ENCODE peak calls at places on chromosomes 13 and 19, in four cellular contexts. M is heart left ventricle, X is tibial nerve, S is Peyer's patch. K is an unnamed sample. For H3K4me1, the result is how much of the 10 kb centered on the place peaks cover.

GRCh38 chr19:2274937-2275535 is 6.9 kb downstream of the PEAK3 start:
- DNase-seq in M (peak), X (peak), S (peak), K (peak)

GRCh38 chr19:49469828-49470614 is 4.0 kb upstream of the FLT3LG start:
- DNase-seq in M (no peak), X (no peak), S (no peak), K (no peak)

GRCh38 chr13:33849211-33849610 is 31.3 kb downstream of the RFC3 start:
- DNase-seq in M (no peak), X (no peak), S (no peak), K (no peak)

GRCh38 chr19:46537136-46538097 is 41.8 kb upstream of the PNMA8B start:
- DNase-seq in M (no peak), X (peak), S (peak), K (peak)

GRCh38 chr13:67139551-67139950 is 90.6 kb downstream of the PCDH9 start:
- DNase-seq in M (no peak), X (no peak), S (no peak), K (no peak)

GRCh38 chr13:30308548-30308947 is 1.2 kb upstream of the KATNAL1 start:
- DNase-seq in M (no peak), X (no peak), S (no peak), K (no peak)

GRCh38 chr13:38577048-38577447 is 109.8 kb upstream of the FREM2 start:
- DNase-seq in M (no peak), X (no peak), S (no peak), K (no peak)

GRCh38 chr13:30745917-30746686 is 10.8 kb downstream of the ALOX5AP start:
- DNase-seq in M (no peak), X (no peak), S (peak), K (peak)

GRCh38 chr13:47472516-47472915 is 528.6 kb downstream of the SUCLA2 start:
- DNase-seq in M (no peak), X (no peak), S (no peak), K (no peak)

GRCh38 chr13:60990032-60990733 is 425.5 kb downstream of the PCDH20 start:
- DNase-seq in M (no peak), X (no peak), S (no peak), K (peak)

GRCh38 chr19:1249298-1249989 is 1.1 kb downstream of the MIDN start:
- DNase-seq in M (peak), X (peak), S (peak), K (peak)

GRCh38 chr19:44725684-44726083 is 22.8 kb upstream of the BCL3 start:
- DNase-seq in M (peak), X (no peak), S (peak), K (peak)

GRCh38 chr19:50516456-50516855 is 2.7 kb upstream of the ASPDH start:
- DNase-seq in M (no peak), X (no peak), S (no peak), K (no peak)

GRCh38 chr13:25406377-25406776 is 34.6 kb downstream of the ATP8A2 start:
- DNase-seq in M (no peak), X (no peak), S (no peak), K (no peak)

GRCh38 chr13:100506154-100506553 is 82.4 kb downstream of the GGACT start:
- DNase-seq in M (no peak), X (no peak), S (no peak), K (no peak)

GRCh38 chr19:48501446-48501960 is 10.1 kb downstream of the LMTK3 start:
- DNase-seq in M (no peak), X (no peak), S (peak), K (peak)

GRCh38 chr19:33249740-33250366 is 24.2 kb upstream of the SLC7A10 start:
- DNase-seq in M (no peak), X (no peak), S (no peak), K (no peak)

GRCh38 chr19:46015961-46016425 is 6.9 kb downstream of the PGLYRP1 start:
- DNase-seq in M (no peak), X (no peak), S (no peak), K (no peak)

GRCh38 chr13:36533806-36534205 is 101.5 kb downstream of the CCNA1 start:
- DNase-seq in M (no peak), X (no peak), S (no peak), K (no peak)

GRCh38 chr13:62168891-62169290 is 753.2 kb upstream of the PCDH20 start:
- DNase-seq in M (no peak), X (no peak), S (no peak), K (no peak)

GRCh38 chr19:3285647-3286176 is 61.3 kb downstream of the CELF5 start:
- DNase-seq in M (no peak), X (no peak), S (peak), K (no peak)

GRCh38 chr19:18672606-18673337 is 10.7 kb upstream of the CRTC1 start:
- DNase-seq in M (no peak), X (no peak), S (no peak), K (no peak)

GRCh38 chr19:23521471-23521870 is 126.2 kb upstream of the ZNF91 start:
- DNase-seq in M (no peak), X (no peak), S (no peak), K (no peak)

GRCh38 chr13:78960881-78961280 is 301.9 kb upstream of the OBI1 start:
- DNase-seq in M (no peak), X (no peak), S (no peak), K (no peak)

GRCh38 chr19:11377756-11378155 is 3.3 kb downstream of the SWSAP1 start:
- DNase-seq in M (no peak), X (no peak), S (no peak), K (no peak)

GRCh38 chr13:31207630-31208549 is 8.1 kb downstream of the B3GLCT start:
- DNase-seq in M (peak), X (no peak), S (no peak), K (no peak)

GRCh38 chr19:15696654-15697194 is 23.8 kb downstream of the CYP4F12 start:
- DNase-seq in M (no peak), X (no peak), S (no peak), K (no peak)

GRCh38 chr13:92436927-92437326 is 789.7 kb upstream of the GPC6 start:
- DNase-seq in M (no peak), X (no peak), S (no peak), K (no peak)

DNA sequence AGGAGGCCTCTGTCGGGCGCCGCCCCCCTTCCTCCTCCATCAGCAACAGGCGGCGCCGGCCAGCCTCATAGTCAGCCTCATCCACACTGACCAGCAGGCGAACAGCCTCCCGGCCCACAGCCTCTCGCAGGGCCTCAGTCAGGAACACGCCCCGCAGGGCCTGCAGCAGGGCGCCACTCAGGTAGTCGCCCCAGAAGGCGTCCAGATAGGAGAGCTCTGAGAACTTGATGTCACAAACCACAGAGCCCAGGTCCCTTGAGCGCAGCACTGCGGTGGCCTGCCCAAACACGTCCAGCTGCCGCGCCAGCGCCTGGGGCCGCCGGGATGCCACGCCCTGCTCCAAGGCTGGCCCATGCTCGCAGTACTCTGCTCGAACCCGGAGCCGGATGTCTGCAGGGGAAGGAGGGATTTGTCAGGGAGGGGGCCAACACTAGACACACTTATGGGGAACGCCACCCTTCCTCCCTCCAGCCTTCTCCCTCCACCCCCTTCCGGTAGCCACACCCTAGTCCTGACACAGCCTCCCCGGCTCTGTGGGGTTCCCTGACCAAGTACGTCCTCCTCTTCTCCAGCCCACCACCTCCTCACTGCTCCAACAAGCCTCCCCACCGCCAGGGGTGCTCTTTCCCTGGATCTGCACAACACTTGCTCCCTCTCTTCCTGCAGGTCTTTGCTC is 17.9 kb downstream of the DEDD2 start:
- DNase-seq in M (peak), X (no peak), S (no peak), K (no peak)
- H3K4me1 ChIP-seq in M (half or more), X (under half), S (under half), K (under half)

GRCh38 chr13:44814836-44815235 is 174.4 kb downstream of the NUFIP1 start:
- DNase-seq in M (no peak), X (no peak), S (no peak), K (no peak)

GRCh38 chr13:44818016-44818415 is 171.3 kb downstream of the NUFIP1 start:
- DNase-seq in M (no peak), X (no peak), S (no peak), K (no peak)

GRCh38 chr13:44815507-44816074 is 173.7 kb downstream of the NUFIP1 start:
- DNase-seq in M (no peak), X (peak), S (no peak), K (peak)

GRCh38 chr13:44818428-44818827 is 170.8 kb downstream of the NUFIP1 start:
- DNase-seq in M (no peak), X (no peak), S (no peak), K (no peak)

DNA sequence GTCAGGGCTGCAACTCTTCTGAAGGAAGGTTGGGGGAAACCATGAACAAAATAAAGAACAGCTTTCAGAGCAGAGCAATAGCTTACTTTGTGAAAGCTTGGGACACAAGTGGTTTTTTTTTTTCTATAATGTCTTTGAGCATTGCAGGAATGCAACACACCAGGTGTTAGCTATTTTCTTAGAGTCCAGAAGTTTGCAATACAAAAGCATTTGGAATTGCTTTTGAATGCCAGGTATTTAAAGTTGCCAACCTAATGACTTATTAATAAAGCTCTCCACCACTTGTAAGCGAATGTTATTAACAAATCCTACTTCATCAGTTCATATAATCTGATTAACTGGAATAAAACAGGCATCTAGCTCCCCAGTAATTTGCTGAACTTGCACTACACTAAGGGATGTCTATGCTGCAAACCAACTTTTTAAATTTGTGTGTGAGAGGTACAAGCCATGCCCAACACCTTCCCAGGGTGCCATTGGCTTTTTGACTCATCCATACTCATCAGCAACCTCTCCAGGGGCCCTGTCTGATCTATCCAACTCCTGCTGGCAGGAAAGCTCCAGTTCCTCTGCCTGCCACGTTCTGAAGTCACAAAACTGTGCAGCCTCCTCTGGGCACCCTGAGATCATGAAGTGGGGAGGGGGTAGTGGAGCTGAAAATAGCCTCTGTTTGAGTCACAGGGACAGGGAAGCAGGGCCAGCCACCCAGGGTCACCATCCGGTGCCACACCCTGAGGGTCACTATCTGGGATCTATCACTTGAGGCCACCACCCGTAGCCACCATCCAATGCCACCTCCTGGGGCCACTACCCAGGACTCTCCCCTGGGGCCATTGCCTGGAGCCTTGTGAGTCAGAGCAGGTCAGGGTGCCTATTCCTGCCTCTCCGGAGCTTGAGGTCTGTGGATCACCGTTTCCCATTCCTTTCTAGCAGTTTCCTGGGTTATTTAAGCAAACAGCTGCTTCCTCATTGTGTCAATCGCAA is 172.3 kb downstream of the NUFIP1 start:
- DNase-seq in M (no peak), X (no peak), S (no peak), K (no peak)
- H3K27ac ChIP-seq in M (no peak), X (no peak), S (no peak), K (no peak)

DNA sequence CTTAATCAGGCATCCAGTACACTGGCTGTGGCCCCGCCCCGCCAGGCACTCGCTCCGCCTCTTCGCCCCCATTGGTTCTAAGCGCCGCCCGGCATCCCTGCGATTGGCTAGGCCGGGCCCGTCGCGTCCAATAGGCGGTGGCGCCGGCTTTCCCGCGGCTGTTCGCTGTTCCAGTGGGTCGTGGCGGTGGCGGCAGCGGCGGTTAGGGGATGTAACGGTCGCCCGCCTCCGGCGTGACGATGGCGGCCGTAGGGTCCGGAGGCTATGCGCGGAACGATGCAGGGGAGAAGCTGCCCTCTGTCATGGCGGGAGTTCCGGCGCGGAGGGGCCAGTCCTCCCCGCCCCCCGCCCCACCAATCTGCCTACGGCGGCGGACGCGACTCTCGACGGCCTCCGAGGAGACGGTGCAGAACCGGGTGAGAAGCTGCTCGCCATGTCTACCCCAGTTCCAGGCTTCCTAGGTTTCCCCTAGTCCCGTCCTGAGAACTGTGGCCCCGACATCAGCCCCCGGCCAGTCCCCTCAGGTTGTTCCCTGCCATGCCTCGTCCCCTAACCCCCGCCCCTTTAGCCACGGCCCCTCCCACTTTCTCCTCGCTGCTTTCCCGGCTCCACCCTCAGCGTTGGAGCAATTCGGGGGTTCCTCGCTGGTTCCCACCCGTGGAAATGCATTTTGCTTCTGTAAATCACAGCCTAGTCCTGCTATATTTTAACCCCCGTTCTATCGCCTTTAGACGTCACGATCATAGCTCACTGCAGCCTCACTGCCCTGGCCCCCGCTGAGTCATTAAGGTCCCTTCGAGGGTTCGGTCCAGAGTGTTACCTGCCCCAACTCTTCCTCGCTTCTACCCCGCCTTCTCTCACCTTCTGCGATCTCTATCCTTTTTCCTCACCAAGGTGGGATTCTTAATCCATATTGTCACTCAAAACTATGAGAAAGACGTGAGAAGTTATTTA is at the start of gene WDR62:
- DNase-seq in M (peak), X (peak), S (peak), K (peak)
- TF ChIP-seq POLR2A in M (no peak), X (no peak), S (no peak), K (no peak)

GRCh38 chr13:109587689-109588088 is 198.7 kb downstream of the IRS2 start:
- DNase-seq in M (no peak), X (no peak), S (no peak), K (no peak)
- H3K4me1 ChIP-seq in M (under half), X (under half), S (under half), K (under half)

GRCh38 chr13:106113796-106114195 is 421.7 kb downstream of the EFNB2 start:
- DNase-seq in M (no peak), X (no peak), S (no peak), K (no peak)

GRCh38 chr13:106117640-106118039 is 417.8 kb downstream of the EFNB2 start:
- DNase-seq in M (no peak), X (no peak), S (no peak), K (no peak)

GRCh38 chr13:106112191-106112590 is 423.3 kb downstream of the EFNB2 start:
- DNase-seq in M (no peak), X (no peak), S (no peak), K (no peak)

GRCh38 chr13:106117035-106117434 is 418.4 kb downstream of the EFNB2 start:
- DNase-seq in M (no peak), X (no peak), S (no peak), K (no peak)

GRCh38 chr13:106114981-106115554 is 420.4 kb downstream of the EFNB2 start:
- DNase-seq in M (no peak), X (no peak), S (no peak), K (no peak)
- H3K27ac ChIP-seq in M (no peak), X (no peak), S (no peak), K (no peak)

K was measured in body of pancreas.